ENCODE peak calls at places on chromosomes 5 and 9, in ten cellular contexts. One of them, this sample, is unnamed.

GRCh38 chr5:130321931-130322330 is 417.7 kb downstream of the CHSY3 start:
- DNase-seq in CD8-positive, alpha-beta T cell: no peak
- DNase-seq in ascending aorta: no peak
- DNase-seq in IMR-90: no peak
- DNase-seq in uterus: no peak
- DNase-seq in PC-3: no peak
- DNase-seq in thyroid gland: no peak
- DNase-seq in transverse colon: no peak
- DNase-seq in breast epithelium: no peak
- DNase-seq in kidney: no peak
- DNase-seq in this sample: no peak

GRCh38 chr5:69492391-69493234 is at the start of gene OCLN:
- DNase-seq in uterus: no peak
- DNase-seq in breast epithelium: peak
- DNase-seq in CD8-positive, alpha-beta T cell: no peak
- DNase-seq in PC-3: peak
- DNase-seq in transverse colon: peak
- DNase-seq in thyroid gland: peak
- DNase-seq in ascending aorta: no peak
- DNase-seq in kidney: peak
- DNase-seq in IMR-90: no peak
- DNase-seq in this sample: no peak

GRCh38 chr9:33161589-33162132 is 5.5 kb downstream of the B4GALT1 start:
- DNase-seq in transverse colon: peak
- DNase-seq in kidney: no peak
- DNase-seq in PC-3: peak
- DNase-seq in thyroid gland: peak
- DNase-seq in IMR-90: no peak
- DNase-seq in CD8-positive, alpha-beta T cell: no peak
- DNase-seq in breast epithelium: no peak
- DNase-seq in ascending aorta: no peak
- DNase-seq in uterus: no peak
- DNase-seq in this sample: no peak

GRCh38 chr5:19987594-19988345 is at the start of gene CDH18:
- DNase-seq in uterus: no peak
- DNase-seq in breast epithelium: peak
- DNase-seq in kidney: peak
- DNase-seq in CD8-positive, alpha-beta T cell: no peak
- DNase-seq in PC-3: peak
- DNase-seq in IMR-90: peak
- DNase-seq in thyroid gland: no peak
- DNase-seq in transverse colon: no peak
- DNase-seq in ascending aorta: no peak
- DNase-seq in this sample: no peak

GRCh38 chr9:32716955-32717354 is 66.4 kb upstream of the TMEM215 start:
- DNase-seq in CD8-positive, alpha-beta T cell: no peak
- DNase-seq in thyroid gland: no peak
- DNase-seq in IMR-90: no peak
- DNase-seq in PC-3: no peak
- DNase-seq in kidney: no peak
- DNase-seq in transverse colon: no peak
- DNase-seq in ascending aorta: no peak
- DNase-seq in breast epithelium: no peak
- DNase-seq in uterus: no peak
- DNase-seq in this sample: no peak

GRCh38 chr5:5289537-5289936 is 132.9 kb upstream of the ICE1 start:
- DNase-seq in IMR-90: no peak
- DNase-seq in breast epithelium: no peak
- DNase-seq in PC-3: peak
- DNase-seq in kidney: no peak
- DNase-seq in CD8-positive, alpha-beta T cell: no peak
- DNase-seq in ascending aorta: no peak
- DNase-seq in transverse colon: no peak
- DNase-seq in uterus: no peak
- DNase-seq in thyroid gland: no peak
- DNase-seq in this sample: no peak

GRCh38 chr5:93303291-93303691 is 277.7 kb downstream of the NR2F1-AS1 start:
- DNase-seq in uterus: no peak
- DNase-seq in CD8-positive, alpha-beta T cell: no peak
- DNase-seq in breast epithelium: no peak
- DNase-seq in kidney: no peak
- DNase-seq in IMR-90: no peak
- DNase-seq in ascending aorta: no peak
- DNase-seq in transverse colon: no peak
- DNase-seq in thyroid gland: no peak
- DNase-seq in PC-3: no peak
- DNase-seq in this sample: no peak

GRCh38 chr5:74919487-74919886 is 53.3 kb upstream of the FAM169A start:
- DNase-seq in CD8-positive, alpha-beta T cell: no peak
- DNase-seq in thyroid gland: no peak
- DNase-seq in IMR-90: peak
- DNase-seq in PC-3: peak
- DNase-seq in transverse colon: no peak
- DNase-seq in uterus: no peak
- DNase-seq in breast epithelium: no peak
- DNase-seq in kidney: no peak
- DNase-seq in ascending aorta: no peak
- DNase-seq in this sample: no peak

GRCh38 chr5:174719211-174719610 is 5.2 kb upstream of the MSX2 start:
- DNase-seq in IMR-90: no peak
- DNase-seq in PC-3: no peak
- DNase-seq in thyroid gland: no peak
- DNase-seq in breast epithelium: no peak
- DNase-seq in uterus: no peak
- DNase-seq in CD8-positive, alpha-beta T cell: no peak
- DNase-seq in kidney: no peak
- DNase-seq in transverse colon: no peak
- DNase-seq in ascending aorta: no peak
- DNase-seq in this sample: no peak
- H3K27ac ChIP-seq in IMR-90: no peak
- H3K27ac ChIP-seq in PC-3: no peak
- H3K27ac ChIP-seq in thyroid gland: no peak
- H3K27ac ChIP-seq in breast epithelium: no peak
- H3K27ac ChIP-seq in uterus: no peak
- H3K27ac ChIP-seq in CD8-positive, alpha-beta T cell: no peak
- H3K27ac ChIP-seq in kidney: no peak
- H3K27ac ChIP-seq in transverse colon: no peak
- H3K27ac ChIP-seq in ascending aorta: no peak
- H3K27ac ChIP-seq in this sample: no peak

DNA sequence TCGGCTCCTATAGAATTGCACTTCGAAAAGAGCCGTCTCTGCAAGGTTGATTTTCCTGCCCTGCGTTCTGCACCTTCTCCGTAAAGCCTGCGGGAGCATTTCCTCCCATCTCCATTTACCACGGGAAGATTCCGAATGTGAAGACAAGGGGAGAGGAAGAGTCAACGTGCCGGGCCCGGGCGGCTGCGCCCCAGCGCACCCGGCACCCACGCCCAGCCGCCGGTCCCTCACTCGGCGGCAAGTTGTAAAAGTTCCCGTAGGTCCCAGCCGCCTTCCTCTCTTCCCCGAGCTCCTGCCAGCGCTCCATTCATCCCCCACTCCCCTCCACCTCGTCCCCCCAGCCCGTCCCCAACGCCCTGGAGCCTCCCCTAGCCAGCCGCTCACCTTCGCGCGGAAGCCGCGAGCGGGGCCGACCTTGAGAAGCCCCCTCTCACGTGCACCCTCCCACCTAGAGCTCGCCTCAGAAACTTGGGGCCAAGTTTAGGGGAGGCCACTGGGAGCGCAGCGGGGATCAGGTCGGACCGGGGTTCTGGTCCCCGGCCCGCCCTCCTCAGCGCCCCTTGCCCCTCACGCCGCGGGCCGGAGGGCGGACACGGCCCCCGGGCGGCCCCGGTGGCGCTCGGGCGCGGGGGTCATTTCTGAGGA is 387 bp downstream of the BNC2 start:
- DNase-seq in IMR-90: peak
- DNase-seq in ascending aorta: no peak
- DNase-seq in CD8-positive, alpha-beta T cell: no peak
- DNase-seq in transverse colon: peak
- DNase-seq in uterus: no peak
- DNase-seq in thyroid gland: no peak
- DNase-seq in breast epithelium: no peak
- DNase-seq in PC-3: peak
- DNase-seq in kidney: peak
- DNase-seq in this sample: no peak
- H3K27ac ChIP-seq in IMR-90: peak
- H3K27ac ChIP-seq in ascending aorta: peak
- H3K27ac ChIP-seq in CD8-positive, alpha-beta T cell: no peak
- H3K27ac ChIP-seq in transverse colon: peak
- H3K27ac ChIP-seq in uterus: peak
- H3K27ac ChIP-seq in thyroid gland: peak
- H3K27ac ChIP-seq in breast epithelium: peak
- H3K27ac ChIP-seq in PC-3: peak
- H3K27ac ChIP-seq in kidney: peak
- H3K27ac ChIP-seq in this sample: peak

GRCh38 chr5:149412783-149413476 is 33.8 kb upstream of the IL17B start:
- DNase-seq in PC-3: no peak
- DNase-seq in kidney: no peak
- DNase-seq in ascending aorta: no peak
- DNase-seq in breast epithelium: no peak
- DNase-seq in uterus: peak
- DNase-seq in CD8-positive, alpha-beta T cell: no peak
- DNase-seq in transverse colon: no peak
- DNase-seq in IMR-90: no peak
- DNase-seq in thyroid gland: no peak
- DNase-seq in this sample: no peak

GRCh38 chr5:149416977-149417713 is 38.1 kb upstream of the IL17B start:
- DNase-seq in uterus: peak
- DNase-seq in transverse colon: no peak
- DNase-seq in CD8-positive, alpha-beta T cell: no peak
- DNase-seq in breast epithelium: no peak
- DNase-seq in thyroid gland: no peak
- DNase-seq in IMR-90: peak
- DNase-seq in PC-3: no peak
- DNase-seq in kidney: no peak
- DNase-seq in ascending aorta: no peak
- DNase-seq in this sample: no peak

GRCh38 chr5:149413477-149414210 is 34.6 kb upstream of the IL17B start:
- DNase-seq in breast epithelium: peak
- DNase-seq in uterus: no peak
- DNase-seq in thyroid gland: no peak
- DNase-seq in ascending aorta: no peak
- DNase-seq in IMR-90: no peak
- DNase-seq in PC-3: no peak
- DNase-seq in CD8-positive, alpha-beta T cell: no peak
- DNase-seq in transverse colon: no peak
- DNase-seq in kidney: no peak
- DNase-seq in this sample: no peak

GRCh38 chr5:149415245-149415967 is 36.3 kb upstream of the IL17B start:
- DNase-seq in breast epithelium: no peak
- DNase-seq in thyroid gland: no peak
- DNase-seq in CD8-positive, alpha-beta T cell: no peak
- DNase-seq in PC-3: no peak
- DNase-seq in ascending aorta: no peak
- DNase-seq in transverse colon: no peak
- DNase-seq in kidney: no peak
- DNase-seq in IMR-90: no peak
- DNase-seq in uterus: no peak
- DNase-seq in this sample: no peak

DNA sequence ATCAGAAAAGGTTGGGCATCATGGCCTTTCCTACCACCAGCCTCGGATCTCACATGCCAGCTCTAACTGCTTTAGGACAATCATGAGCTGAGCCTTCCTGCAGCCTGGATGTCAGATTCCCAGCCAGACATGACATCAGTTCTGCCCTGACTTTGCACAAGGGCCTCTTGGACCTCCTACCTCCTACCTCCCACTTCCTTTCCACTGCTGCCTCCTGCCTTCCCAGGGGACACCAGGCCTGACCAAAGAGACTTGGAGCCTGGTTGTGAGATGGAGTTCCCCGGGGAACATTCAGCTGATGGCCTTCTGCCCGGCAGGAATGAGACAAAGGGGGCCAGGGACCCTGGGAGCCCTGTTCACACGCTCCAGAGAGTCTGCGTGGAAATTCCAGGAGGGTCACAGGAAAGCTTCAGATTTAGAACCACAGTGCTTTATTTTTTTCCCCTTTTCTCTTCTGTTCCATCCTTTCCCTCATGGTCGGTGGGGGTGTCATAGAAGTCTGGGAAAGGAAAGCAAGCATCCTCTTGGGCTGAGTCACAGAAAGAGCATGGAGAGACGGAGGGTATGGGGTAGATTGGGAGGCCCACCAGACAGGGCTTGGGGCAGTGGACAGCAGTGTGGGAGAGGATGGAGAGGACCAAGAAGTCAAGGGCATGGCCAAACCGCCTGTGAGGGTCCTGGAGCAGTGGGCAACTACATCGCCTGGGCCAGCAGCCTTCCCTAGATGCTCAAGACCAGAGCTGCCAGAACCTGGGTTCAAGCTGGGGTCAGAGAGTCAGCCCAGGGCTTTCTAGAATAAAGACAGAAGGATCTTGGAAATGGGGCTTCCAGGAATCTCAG is 35.5 kb upstream of the IL17B start:
- DNase-seq in ascending aorta: peak
- DNase-seq in PC-3: no peak
- DNase-seq in transverse colon: no peak
- DNase-seq in breast epithelium: no peak
- DNase-seq in CD8-positive, alpha-beta T cell: no peak
- DNase-seq in thyroid gland: no peak
- DNase-seq in uterus: peak
- DNase-seq in IMR-90: peak
- DNase-seq in kidney: no peak
- DNase-seq in this sample: no peak
- H3K27ac ChIP-seq in ascending aorta: peak
- H3K27ac ChIP-seq in PC-3: no peak
- H3K27ac ChIP-seq in transverse colon: peak
- H3K27ac ChIP-seq in breast epithelium: peak
- H3K27ac ChIP-seq in CD8-positive, alpha-beta T cell: no peak
- H3K27ac ChIP-seq in thyroid gland: peak
- H3K27ac ChIP-seq in uterus: peak
- H3K27ac ChIP-seq in IMR-90: peak
- H3K27ac ChIP-seq in kidney: no peak
- H3K27ac ChIP-seq in this sample: peak

DNA sequence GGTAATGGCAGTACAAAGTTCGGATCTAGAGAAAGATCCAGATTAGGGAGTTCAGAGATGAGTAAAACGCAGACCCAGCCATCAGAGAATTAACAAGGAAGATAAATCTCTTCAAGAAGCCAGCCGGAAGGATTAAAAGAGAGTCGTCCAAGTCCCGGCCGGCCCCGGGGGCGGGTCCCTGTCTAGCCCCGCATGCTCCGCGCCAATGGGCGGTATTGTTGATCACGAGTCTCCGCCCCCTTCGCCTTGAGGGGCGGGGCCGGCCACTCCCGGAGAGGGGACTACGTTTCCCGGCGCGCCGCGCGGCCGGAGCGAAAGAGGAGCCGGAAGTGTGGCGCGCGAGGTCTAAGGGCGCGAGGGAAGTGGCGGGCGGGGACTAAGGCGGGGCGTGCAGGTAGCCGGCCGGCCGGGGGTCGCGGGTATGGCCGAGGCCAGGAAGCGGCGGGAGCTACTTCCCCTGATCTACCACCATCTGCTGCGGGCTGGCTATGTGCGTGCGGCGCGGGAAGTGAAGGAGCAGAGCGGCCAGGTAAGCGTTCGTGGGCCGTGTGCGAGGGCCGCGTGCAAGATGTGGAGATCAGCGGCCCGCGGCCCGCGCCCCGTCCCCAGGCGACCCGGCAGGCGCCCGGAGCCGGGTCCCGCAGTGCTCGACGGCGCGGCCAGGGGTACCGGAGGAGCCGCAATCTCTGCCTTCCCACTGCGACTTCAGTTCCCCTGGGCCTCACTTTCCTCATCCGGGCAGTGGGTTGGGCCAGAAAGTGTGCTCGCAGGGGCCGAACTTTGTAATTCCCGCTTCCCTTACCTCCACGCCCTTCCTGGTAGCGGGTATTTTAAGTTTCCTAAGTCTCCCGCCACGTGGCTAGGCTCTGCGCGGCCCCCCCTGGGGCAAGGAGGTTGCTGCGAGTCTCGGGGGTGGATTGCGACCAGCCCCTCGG is at the start of gene TCOF1:
- DNase-seq in CD8-positive, alpha-beta T cell: peak
- DNase-seq in uterus: peak
- DNase-seq in IMR-90: peak
- DNase-seq in kidney: peak
- DNase-seq in ascending aorta: peak
- DNase-seq in PC-3: peak
- DNase-seq in breast epithelium: peak
- DNase-seq in thyroid gland: peak
- DNase-seq in transverse colon: peak
- DNase-seq in this sample: peak
- H3K27ac ChIP-seq in CD8-positive, alpha-beta T cell: peak
- H3K27ac ChIP-seq in uterus: peak
- H3K27ac ChIP-seq in IMR-90: peak
- H3K27ac ChIP-seq in kidney: peak
- H3K27ac ChIP-seq in ascending aorta: peak
- H3K27ac ChIP-seq in PC-3: peak
- H3K27ac ChIP-seq in breast epithelium: peak
- H3K27ac ChIP-seq in thyroid gland: peak
- H3K27ac ChIP-seq in transverse colon: peak
- H3K27ac ChIP-seq in this sample: peak

This sample was measured in esophagus squamous epithelium.